ENCODE peak calls at places on chromosomes 11 and 22, in eight cellular contexts. P is WTC11, U is A549, B is sigmoid colon, A is OCI-LY7, R is fibroblast of the aortic adventitia, H is dorsolateral prefrontal cortex, C is IMR-90. G is an unnamed sample.

GRCh38 chr22:16781764-16782329 is 43.4 kb downstream of the XKR3 start:
- DNase-seq in B (no peak), H (no peak), R (no peak), A (no peak), C (no peak), P (no peak), U (no peak), G (no peak)

GRCh38 chr11:94794287-94795168 is 26.4 kb downstream of the AMOTL1 start:
- DNase-seq in R (peak; percentile 96), A (no peak), U (peak; percentile 19), C (peak; percentile 99), B (peak; percentile 74), P (no peak), H (no peak), G (no peak)

GRCh38 chr11:27456140-27456801 is 16.3 kb downstream of the LGR4 start:
- DNase-seq in C (peak; percentile 50), P (no peak), R (peak; percentile 54), A (no peak), H (no peak), B (no peak), U (peak; percentile 73), G (no peak)

GRCh38 chr22:48568736-48569330 is 1258.8 kb downstream of the BRD1 start:
- DNase-seq in B (no peak), P (no peak), U (no peak), C (no peak), H (peak; percentile 77), A (no peak), R (no peak), G (no peak)

GRCh38 chr11:5291207-5291838 is 10.4 kb downstream of the OR51B4 start:
- DNase-seq in H (no peak), C (peak; percentile 68), A (peak; percentile 18), P (no peak), U (peak; percentile 73), B (no peak), R (peak; percentile 57), G (no peak)

GRCh38 chr11:119828011-119828410 is 99.0 kb upstream of the NECTIN1 start:
- DNase-seq in U (no peak), P (no peak), C (no peak), B (no peak), H (no peak), A (no peak), R (no peak), G (no peak)

GRCh38 chr11:27622541-27623300 is 77.5 kb downstream of the BDNF start:
- DNase-seq in B (no peak), H (no peak), R (no peak), P (no peak), U (no peak), C (no peak), A (no peak), G (no peak)

GRCh38 chr11:90330632-90331031 is 107.8 kb upstream of the CHORDC1 start:
- DNase-seq in R (no peak), A (no peak), U (no peak), B (no peak), H (no peak), P (no peak), C (no peak), G (no peak)

GRCh38 chr11:39365809-39366436 is 2093.5 kb downstream of the LRRC4C start:
- DNase-seq in A (no peak), B (no peak), C (no peak), H (no peak), R (peak; percentile 0), P (no peak), U (peak; percentile 31), G (no peak)

GRCh38 chr11:130813196-130813595 is 103.1 kb downstream of the SNX19 start:
- DNase-seq in A (no peak), H (no peak), P (no peak), B (no peak), C (no peak), U (no peak), R (no peak), G (no peak)

GRCh38 chr22:44755956-44756361 is 3.6 kb downstream of the ARHGAP8 start:
- DNase-seq in A (no peak), U (no peak), B (no peak), C (no peak), R (no peak), H (no peak), P (no peak), G (no peak)

GRCh38 chr22:38136607-38137006 is 26.1 kb upstream of the BAIAP2L2 start:
- DNase-seq in A (no peak), H (no peak), B (no peak), R (no peak), U (no peak), P (no peak), C (no peak), G (no peak)

GRCh38 chr11:116707250-116707649 is 65.5 kb downstream of the BUD13 start:
- DNase-seq in U (no peak), H (no peak), R (no peak), C (no peak), P (no peak), A (no peak), B (no peak), G (no peak)

GRCh38 chr22:37808294-37808657 is 542 bp downstream of the GCAT start:
- DNase-seq in B (no peak), P (no peak), R (peak; percentile 47), U (no peak), A (no peak), H (no peak), C (peak; percentile 62), G (no peak)

GRCh38 chr11:71470956-71471355 is 18.0 kb downstream of the NADSYN1 start:
- DNase-seq in R (no peak), A (no peak), U (no peak), P (no peak), H (no peak), C (no peak), B (peak; percentile 18), G (no peak)

GRCh38 chr11:76793834-76794291 is 10.7 kb downstream of the TSKU start:
- DNase-seq in R (no peak), C (no peak), A (no peak), P (no peak), H (no peak), B (peak; percentile 53), U (no peak), G (no peak)

GRCh38 chr11:119460130-119460529 is 37.2 kb upstream of the THY1 start:
- DNase-seq in P (no peak), C (no peak), U (no peak), R (no peak), A (no peak), H (no peak), B (no peak), G (no peak)

GRCh38 chr11:101442936-101443521 is 140.8 kb downstream of the TRPC6 start:
- DNase-seq in B (no peak), P (no peak), R (no peak), C (no peak), U (no peak), A (no peak), H (no peak), G (no peak)

GRCh38 chr11:102564110-102564509 is 33.6 kb upstream of the MMP7 start:
- DNase-seq in U (peak; percentile 56), B (no peak), A (no peak), P (no peak), C (peak; percentile 88), R (peak; percentile 71), H (no peak), G (no peak)

GRCh38 chr22:46422896-46423295 is 87.4 kb downstream of the TRMU start:
- DNase-seq in C (no peak), P (no peak), A (no peak), H (no peak), B (no peak), R (no peak), U (no peak), G (no peak)

GRCh38 chr11:96389604-96390402 is at the start of the genes CCDC82 and JRKL:
- DNase-seq in B (peak; percentile 98), U (peak; percentile 92), R (peak; percentile 88), H (peak; percentile 97), C (peak; percentile 92), A (peak; percentile 95), P (peak; percentile 99), G (peak; percentile 97)

GRCh38 chr11:59545179-59546020 is 34.1 kb downstream of the OR4D9 start:
- DNase-seq in R (peak; percentile 39), B (no peak), H (no peak), C (peak; percentile 44), A (no peak), U (peak; percentile 94), P (no peak), G (no peak)

GRCh38 chr22:38645430-38645829 is 10.8 kb downstream of the FAM227A start:
- DNase-seq in B (no peak), H (no peak), R (no peak), U (no peak), A (no peak), P (no peak), C (no peak), G (no peak)

GRCh38 chr22:37095113-37095512 is 14.4 kb downstream of the TMPRSS6 start:
- DNase-seq in C (no peak), B (no peak), H (no peak), U (no peak), P (no peak), R (no peak), A (no peak), G (no peak)

GRCh38 chr22:20794132-20794990 is 20.4 kb downstream of the SERPIND1 start:
- DNase-seq in R (no peak), C (no peak), H (no peak), A (no peak), P (no peak), U (no peak), B (no peak), G (no peak)
- TF ChIP-seq CTCF in R (no peak), C (no peak), H (no peak), A (no peak), P (no peak), U (no peak), B (no peak), G (no peak)

GRCh38 chr11:88103337-88104206 is 71.7 kb downstream of the RAB38 start:
- DNase-seq in U (peak; percentile 95), B (no peak), C (peak; percentile 58), P (peak; percentile 74), R (peak; percentile 40), A (peak; percentile 51), H (no peak), G (peak; percentile 67)
- TF ChIP-seq CTCF in U (peak; percentile 89), B (no peak), C (peak; percentile 56), P (peak; percentile 59), R (peak; percentile 51), A (peak; percentile 81), H (peak; percentile 28), G (peak; percentile 51)

DNA sequence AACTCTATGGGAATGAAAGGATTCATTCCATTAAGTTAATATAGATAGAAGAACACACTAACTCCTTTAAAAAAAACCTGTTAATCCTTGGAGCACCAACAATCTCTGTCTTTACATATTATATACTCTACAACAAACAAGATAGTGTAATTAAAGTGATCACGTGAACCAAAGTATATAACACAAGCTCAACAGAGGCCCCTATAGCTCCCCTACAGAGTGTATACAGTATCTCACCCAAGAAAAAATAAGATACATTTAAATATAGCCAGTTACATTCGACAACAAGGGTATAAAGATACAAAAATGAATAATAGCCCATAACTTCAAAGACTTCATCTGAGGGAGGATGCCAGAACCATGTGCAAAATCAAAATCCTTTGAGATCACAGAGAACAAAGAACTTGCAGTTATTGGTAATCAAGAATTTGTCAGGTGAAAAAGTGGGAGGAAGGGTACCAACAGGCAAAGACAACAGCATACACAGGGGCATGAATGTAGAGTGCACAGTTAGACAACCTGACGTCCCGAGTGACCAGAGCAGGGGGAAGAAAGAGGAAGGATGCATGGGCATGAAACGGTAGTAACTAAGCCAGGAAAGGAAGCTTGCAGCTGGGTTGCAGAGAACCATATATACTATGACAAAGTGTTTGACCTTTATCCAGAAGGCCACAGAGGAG is 4.7 kb downstream of the FCHSD2 start:
- DNase-seq in H (no peak), A (peak; percentile 51), C (no peak), U (no peak), B (no peak), P (no peak), R (no peak), G (no peak)
- TF ChIP-seq CTCF in H (no peak), A (peak; percentile 69), C (no peak), U (no peak), B (no peak), P (no peak), R (no peak), G (no peak)

GRCh38 chr11:45266693-45267451 is 19.3 kb downstream of the SYT13 start:
- DNase-seq in C (no peak), H (no peak), B (no peak), A (peak; percentile 30), U (peak; percentile 38), P (peak; percentile 86), R (no peak), G (peak; percentile 62)
- TF ChIP-seq CTCF in C (peak; percentile 10), H (peak; percentile 9), B (no peak), A (peak; percentile 77), U (peak; percentile 50), P (peak; percentile 87), R (peak; percentile 20), G (peak; percentile 79)

G was measured in endothelial cell.